ENCODE peak calls at places on chromosomes 13 and 19, in six cellular contexts. O is transverse colon, B is body of pancreas, A is stomach, D is uterus, W is sigmoid colon. V is an unnamed sample.

GRCh38 chr13:60335531-60335930 is 61.5 kb upstream of the TDRD3 start:
- DNase-seq in O (no peak), B (no peak), A (no peak), D (no peak), W (no peak), V (no peak)

GRCh38 chr13:38180100-38180499 is 169.6 kb upstream of the UFM1 start:
- DNase-seq in O (no peak), B (no peak), A (no peak), D (no peak), W (no peak), V (no peak)

GRCh38 chr19:2602391-2603181 is 99.9 kb downstream of the GNG7 start:
- DNase-seq in O (peak; percentile 74), B (peak; percentile 87), A (peak; percentile 77), D (peak; percentile 90), W (peak; percentile 98), V (peak; percentile 76)

GRCh38 chr13:111573801-111574200 is 253.4 kb downstream of the TEX29 start:
- DNase-seq in O (no peak), B (no peak), A (no peak), D (no peak), W (no peak), V (no peak)

GRCh38 chr13:95644611-95645052 is at the start of gene DZIP1:
- DNase-seq in O (peak; percentile 65), B (peak; percentile 79), A (peak; percentile 41), D (peak; percentile 85), W (peak; percentile 94), V (peak; percentile 56)

GRCh38 chr13:107111248-107111647 is 543.3 kb upstream of the ARGLU1 start:
- DNase-seq in O (no peak), B (no peak), A (no peak), D (no peak), W (no peak), V (no peak)

GRCh38 chr13:100491164-100491847 is 97.3 kb downstream of the GGACT start:
- DNase-seq in O (no peak), B (no peak), A (no peak), D (peak; percentile 56), W (peak; percentile 82), V (peak; percentile 20)

GRCh38 chr19:35073516-35073915 is 32.0 kb downstream of the HPN start:
- DNase-seq in O (no peak), B (no peak), A (no peak), D (no peak), W (no peak), V (no peak)

GRCh38 chr19:48674921-48675824 is 2.4 kb upstream of the NTN5 start:
- DNase-seq in O (peak; percentile 86), B (peak; percentile 91), A (peak; percentile 88), D (peak; percentile 83), W (peak; percentile 92), V (peak; percentile 93)

DNA sequence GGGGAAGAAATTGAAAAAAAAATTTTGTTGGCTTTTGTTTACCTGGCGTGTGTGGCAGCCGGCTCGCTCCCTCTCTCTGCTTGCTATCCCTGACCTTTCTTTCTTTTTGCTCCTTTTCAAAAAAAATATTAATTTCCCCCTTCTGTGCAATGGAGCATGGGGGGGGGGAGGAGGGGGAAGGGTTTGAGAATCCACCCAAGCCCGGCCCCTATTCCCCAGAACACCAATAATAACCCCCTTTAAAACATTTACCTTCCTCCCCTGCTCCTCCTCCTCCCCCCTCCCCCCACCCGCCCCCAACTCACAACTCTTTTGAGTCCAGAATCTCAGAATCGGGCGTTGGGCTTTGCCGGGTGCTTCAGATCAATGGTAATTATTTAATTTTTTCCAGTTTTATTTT is 28.4 kb downstream of the NFIX start:
- DNase-seq in O (no peak), B (no peak), A (no peak), D (no peak), W (no peak), V (no peak)
- TF ChIP-seq CTCF in O (no peak), B (no peak), A (no peak), D (no peak), W (no peak), V (no peak)

GRCh38 chr19:44728178-44728577 is 20.3 kb upstream of the BCL3 start:
- DNase-seq in O (no peak), B (no peak), A (no peak), D (no peak), W (no peak), V (no peak)

GRCh38 chr19:44725251-44725650 is 23.3 kb upstream of the BCL3 start:
- DNase-seq in O (peak; percentile 90), B (peak; percentile 86), A (peak; percentile 83), D (peak; percentile 18), W (no peak), V (no peak)

GRCh38 chr19:44723952-44724319 is 24.6 kb upstream of the BCL3 start:
- DNase-seq in O (peak; percentile 90), B (peak; percentile 87), A (peak; percentile 86), D (peak; percentile 86), W (peak; percentile 92), V (peak; percentile 80)

GRCh38 chr19:44725684-44726083 is 22.8 kb upstream of the BCL3 start:
- DNase-seq in O (peak; percentile 67), B (no peak), A (no peak), D (no peak), W (no peak), V (no peak)

GRCh38 chr19:44726465-44726864 is 22.0 kb upstream of the BCL3 start:
- DNase-seq in O (peak; percentile 29), B (no peak), A (no peak), D (no peak), W (no peak), V (no peak)
- H3K27ac ChIP-seq in O (peak overlapping the region; percentile 81), B (peak overlapping the region; percentile 84), A (peak overlapping the region; percentile 34), D (no peak overlapping the region), W (no peak overlapping the region), V (no peak overlapping the region)

DNA sequence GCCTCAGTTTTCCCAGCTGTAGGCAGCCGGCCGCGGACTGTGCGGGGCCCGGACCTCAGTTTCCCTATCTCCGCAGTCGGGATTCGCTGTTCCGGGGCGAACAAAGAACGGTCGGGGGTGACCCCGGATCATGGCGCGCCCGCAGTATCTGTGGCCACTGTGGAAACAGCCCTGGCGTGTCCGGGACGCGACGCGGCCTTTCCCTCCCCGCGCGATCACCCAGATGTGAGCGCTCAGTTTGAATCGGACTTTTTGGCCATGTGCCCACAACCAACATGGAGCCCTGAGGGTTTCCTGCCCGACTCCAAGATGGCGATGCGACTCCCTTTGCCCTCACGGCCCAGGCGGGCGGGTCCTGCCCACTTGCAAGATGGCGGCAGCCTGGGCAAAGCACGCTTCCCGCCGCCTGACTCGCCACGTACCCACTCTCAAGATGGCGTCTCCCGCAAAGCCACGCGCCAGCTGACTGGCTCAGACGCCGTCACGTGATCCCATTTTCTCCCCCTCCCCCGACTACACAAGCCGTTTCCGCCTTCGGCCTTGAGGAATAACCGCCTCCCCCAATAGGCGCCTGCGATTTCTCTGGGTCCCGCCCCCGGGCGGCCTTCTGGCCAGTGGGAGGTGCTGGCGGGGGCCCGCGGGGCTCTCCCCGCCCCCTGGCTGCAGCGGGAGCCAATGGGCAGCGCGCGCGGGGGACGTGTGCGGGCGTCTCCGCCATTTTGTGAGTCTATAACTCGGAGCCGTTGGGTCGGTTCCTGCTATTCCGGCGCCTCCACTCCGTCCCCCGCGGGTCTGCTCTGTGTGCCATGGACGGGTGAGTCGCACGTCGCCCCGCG is at the start of gene PTBP1:
- DNase-seq in O (peak; percentile 100), B (peak; percentile 100), A (peak; percentile 100), D (peak; percentile 100), W (peak; percentile 100), V (peak; percentile 99)
- TF ChIP-seq POLR2A in O (peak; percentile 55), B (peak; percentile 82), A (no peak), D (peak; percentile 50), W (no peak), V (peak; percentile 78)

DNA sequence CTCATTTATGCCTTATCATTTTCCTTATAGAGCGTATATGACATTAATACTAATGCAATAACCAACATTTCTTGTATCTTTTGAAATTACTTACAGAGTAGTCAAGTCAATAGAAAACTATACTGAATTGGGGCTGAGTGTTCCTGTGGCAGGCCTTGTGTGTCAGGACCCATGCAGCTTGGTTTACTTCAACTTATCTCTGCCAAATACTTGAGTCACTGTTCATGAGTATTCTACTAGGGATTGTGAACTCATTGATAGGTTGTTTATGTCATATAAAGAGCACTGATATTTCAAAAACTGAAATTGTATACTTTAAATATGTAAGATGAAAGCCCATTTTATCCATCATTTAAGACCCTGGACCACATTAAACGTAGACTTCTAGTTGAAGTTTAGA is 688.6 kb upstream of the SLITRK1 start:
- DNase-seq in O (no peak), B (no peak), A (no peak), D (no peak), W (no peak), V (no peak)
- TF ChIP-seq CTCF in O (no peak), B (no peak), A (no peak), D (no peak), W (no peak), V (no peak)

DNA sequence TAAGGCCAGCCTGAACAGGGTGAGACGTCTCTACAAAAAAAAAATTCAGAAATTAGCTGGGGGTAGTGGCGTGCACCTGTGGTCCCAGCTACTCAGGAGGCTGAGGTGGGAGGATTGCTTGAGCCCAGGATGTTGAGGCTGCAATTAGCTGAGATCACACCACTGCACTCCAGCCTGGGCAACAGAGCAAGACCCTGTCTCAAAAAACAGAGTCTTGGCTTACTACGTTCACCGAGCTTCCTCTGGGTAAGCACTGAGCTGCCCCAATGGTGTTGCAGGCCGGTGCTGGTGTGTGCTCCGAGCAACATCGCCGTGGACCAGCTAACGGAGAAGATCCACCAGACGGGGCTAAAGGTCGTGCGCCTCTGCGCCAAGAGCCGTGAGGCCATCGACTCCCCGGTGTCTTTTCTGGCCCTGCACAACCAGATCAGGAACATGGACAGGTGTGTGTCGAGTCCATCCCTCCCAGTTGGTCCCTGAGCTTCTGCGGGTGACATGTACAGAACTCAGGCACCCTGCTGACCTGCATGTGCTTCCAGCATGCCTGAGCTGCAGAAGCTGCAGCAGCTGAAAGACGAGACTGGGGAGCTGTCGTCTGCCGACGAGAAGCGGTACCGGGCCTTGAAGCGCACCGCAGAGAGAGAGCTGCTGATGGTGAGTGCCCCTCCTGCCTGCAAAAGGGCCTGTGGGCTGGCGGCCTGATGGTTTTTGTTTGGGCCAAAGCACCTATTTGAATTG is 24.1 kb downstream of the UPF1 start:
- DNase-seq in O (no peak), B (no peak), A (no peak), D (no peak), W (no peak), V (no peak)
- H3K27ac ChIP-seq in O (no peak overlapping the region), B (no peak overlapping the region), A (no peak overlapping the region), D (no peak overlapping the region), W (no peak overlapping the region), V (no peak overlapping the region)

GRCh38 chr13:31105856-31106255 is 55.8 kb downstream of the HSPH1 start:
- DNase-seq in O (no peak), B (no peak), A (no peak), D (no peak), W (no peak), V (no peak)

GRCh38 chr13:31110169-31110568 is 51.5 kb downstream of the HSPH1 start:
- DNase-seq in O (no peak), B (no peak), A (no peak), D (no peak), W (no peak), V (no peak)

GRCh38 chr13:31110617-31111016 is 51.1 kb downstream of the HSPH1 start:
- DNase-seq in O (no peak), B (no peak), A (no peak), D (no peak), W (no peak), V (no peak)

GRCh38 chr13:31105020-31105800 is 56.5 kb downstream of the HSPH1 start:
- DNase-seq in O (no peak), B (no peak), A (no peak), D (no peak), W (no peak), V (peak; percentile 16)

DNA sequence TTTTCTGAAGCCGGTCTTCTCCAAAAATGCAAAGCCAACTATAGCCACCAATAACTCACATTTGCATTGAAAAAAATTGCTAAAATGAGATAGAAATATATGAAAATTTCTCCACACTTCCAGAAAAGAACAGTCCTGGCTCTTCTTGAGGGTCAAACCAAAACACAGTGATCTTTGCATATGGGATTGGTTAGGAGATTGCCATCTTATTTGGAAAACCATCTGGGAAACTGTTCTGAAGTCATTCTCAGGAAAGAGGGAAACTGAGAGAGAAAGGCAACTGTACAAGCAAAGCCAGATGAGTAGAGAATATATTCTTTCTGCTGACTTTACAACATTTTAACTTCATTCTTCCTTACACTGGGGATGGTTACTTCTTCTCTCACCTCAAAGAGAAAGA is 54.6 kb downstream of the HSPH1 start:
- DNase-seq in O (no peak), B (no peak), A (no peak), D (no peak), W (no peak), V (no peak)
- TF ChIP-seq POLR2A in O (no peak), B (no peak), A (no peak), D (no peak), W (no peak), V (no peak)

V was measured in tibial nerve.